ENCODE peak calls at places on chromosomes 12 and 14, in five cellular contexts. N is astrocyte, I is ovary, V is fibroblast of mammary gland, X is choroid plexus epithelial cell. J is an unnamed sample.

GRCh38 chr12:106066051-106066705 is 72.6 kb downstream of the NUAK1 start:
- DNase-seq in I (no peak), X (no peak), N (no peak), V (no peak), J (no peak)

GRCh38 chr12:12786716-12787601 is 1.5 kb downstream of the APOLD1 start:
- DNase-seq in N (peak), I (peak), V (peak), X (peak), J (peak)

GRCh38 chr12:51386361-51386760 is 4.8 kb downstream of the GALNT6 start:
- DNase-seq in V (no peak), I (no peak), X (no peak), N (no peak), J (no peak)

GRCh38 chr14:61973981-61974380 is 211.8 kb downstream of the SNAPC1 start:
- DNase-seq in N (peak), X (peak), V (peak), I (no peak), J (peak)

GRCh38 chr14:29273513-29273912 is 506.9 kb downstream of the FOXG1 start:
- DNase-seq in V (no peak), I (no peak), N (no peak), X (no peak), J (no peak)

GRCh38 chr14:58066115-58066514 is 85.9 kb downstream of the ARMH4 start:
- DNase-seq in I (no peak), N (no peak), V (no peak), X (no peak), J (peak)

GRCh38 chr12:53195516-53196420 is 11.3 kb downstream of the ITGB7 start:
- DNase-seq in V (peak), N (no peak), X (no peak), I (no peak), J (peak)

GRCh38 chr14:105500036-105500725 is 9.1 kb downstream of the TEDC1 start:
- DNase-seq in X (no peak), V (no peak), I (no peak), N (no peak), J (no peak)

GRCh38 chr14:80959448-80960006 is 4.1 kb downstream of the TSHR start:
- DNase-seq in V (no peak), N (no peak), X (peak), I (no peak), J (no peak)

GRCh38 chr12:42023733-42024494 is 120.8 kb downstream of the GXYLT1 start:
- DNase-seq in X (peak), N (peak), V (peak), I (peak), J (peak)

GRCh38 chr14:30375280-30375892 is 183.6 kb upstream of the G2E3 start:
- DNase-seq in X (peak), N (peak), I (peak), V (peak), J (peak)

GRCh38 chr12:97148941-97149559 is 242.0 kb downstream of the NEDD1 start:
- DNase-seq in X (peak), V (peak), I (no peak), N (no peak), J (peak)

GRCh38 chr14:99675381-99675835 is 8.7 kb upstream of the CYP46A1 start:
- DNase-seq in N (no peak), I (no peak), X (no peak), V (no peak), J (no peak)

GRCh38 chr14:68520637-68521556 is 272.0 kb downstream of the ZFP36L1 start:
- DNase-seq in V (no peak), N (no peak), I (no peak), X (no peak), J (peak)

GRCh38 chr14:33210304-33210703 is 271.6 kb downstream of the NPAS3 start:
- DNase-seq in V (peak), X (peak), N (peak), I (no peak), J (peak)

GRCh38 chr14:81285250-81285649 is 64.5 kb upstream of the GTF2A1 start:
- DNase-seq in X (no peak), N (no peak), V (no peak), I (no peak), J (no peak)

GRCh38 chr14:101074124-101075024 is 170.9 kb upstream of the RTL1 start:
- DNase-seq in X (no peak), N (no peak), V (no peak), I (peak), J (no peak)

GRCh38 chr12:47408171-47408871 is 297.5 kb downstream of the RPAP3 start:
- DNase-seq in N (no peak), V (no peak), I (no peak), X (no peak), J (peak)

GRCh38 chr12:59322473-59322872 is 273.4 kb upstream of the SLC16A7 start:
- DNase-seq in V (no peak), I (no peak), X (no peak), N (no peak), J (no peak)

GRCh38 chr14:33165144-33165925 is 226.7 kb downstream of the NPAS3 start:
- DNase-seq in N (peak), V (no peak), X (peak), I (no peak), J (peak)

GRCh38 chr14:35369701-35370191 is 34.8 kb downstream of the NFKBIA start:
- DNase-seq in X (peak), I (no peak), N (peak), V (peak), J (peak)

GRCh38 chr14:75783184-75783583 is 122.1 kb downstream of the TTLL5 start:
- DNase-seq in V (no peak), I (no peak), X (no peak), N (no peak), J (no peak)

GRCh38 chr14:38079268-38079667 is 128.4 kb upstream of the SSTR1 start:
- DNase-seq in I (no peak), N (no peak), V (peak), X (peak), J (peak)

GRCh38 chr14:105852378-105853088 is 326.1 kb downstream of the TMEM121 start:
- DNase-seq in N (no peak), I (no peak), X (no peak), V (no peak), J (no peak)

GRCh38 chr14:54562334-54562733 is 4.6 kb upstream of the SAMD4A start:
- DNase-seq in V (no peak), N (peak), I (no peak), X (no peak), J (no peak)

GRCh38 chr12:30450872-30451271 is 244.8 kb downstream of the IPO8 start:
- DNase-seq in V (peak), X (no peak), N (peak), I (no peak), J (peak)

GRCh38 chr12:75638792-75639191 is 127.4 kb upstream of the KRR1 start:
- DNase-seq in V (no peak), X (no peak), N (no peak), I (no peak), J (no peak)

GRCh38 chr14:93648440-93649168 is 139.7 kb downstream of the PRIMA1 start:
- DNase-seq in V (peak), X (peak), I (no peak), N (no peak), J (peak)

GRCh38 chr12:69468237-69469026 is 1.8 kb upstream of the FRS2 start:
- DNase-seq in X (no peak), N (peak), I (no peak), V (peak), J (peak)

DNA sequence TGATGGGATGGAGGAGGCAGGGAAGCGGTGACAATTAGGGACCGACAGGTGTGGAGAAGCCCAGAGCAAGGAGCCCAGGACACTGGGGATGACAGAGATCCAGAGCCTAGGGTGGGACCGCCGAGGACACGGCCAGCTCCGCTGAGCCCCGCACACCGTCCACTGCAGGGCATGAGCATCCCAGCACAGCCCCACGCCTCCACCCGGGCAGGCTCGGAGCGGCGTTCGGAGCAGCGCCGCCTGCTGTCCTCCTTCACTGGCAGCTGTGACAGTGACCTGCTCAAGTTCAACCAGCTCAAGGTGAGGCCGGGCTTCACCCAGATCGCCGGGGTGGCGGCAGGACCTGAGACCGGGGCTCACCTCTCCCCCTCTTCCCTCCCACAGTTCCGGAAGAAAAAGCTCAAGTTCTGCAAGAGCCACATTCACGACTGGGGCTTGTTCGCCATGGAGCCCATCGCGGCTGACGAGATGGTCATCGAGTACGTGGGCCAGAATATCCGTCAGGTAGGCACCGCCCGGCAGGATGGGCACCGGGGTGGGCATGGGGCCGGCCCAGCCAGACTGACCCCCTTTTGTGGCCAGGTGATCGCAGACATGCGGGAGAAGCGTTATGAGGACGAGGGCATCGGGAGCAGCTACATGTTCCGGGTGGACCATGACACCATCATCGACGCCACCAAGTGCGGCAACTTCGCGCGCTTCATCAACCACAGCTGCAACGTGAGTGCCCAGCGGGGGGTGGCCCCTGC is 23.7 kb downstream of the SETD1B start:
- DNase-seq in V (no peak), I (no peak), X (no peak), N (no peak), J (no peak)
- TF ChIP-seq CTCF in V (no peak), I (no peak), X (no peak), N (no peak), J (no peak)

GRCh38 chr14:89544636-89545301 is 127.7 kb upstream of the FOXN3 start:
- DNase-seq in I (no peak), V (peak), X (peak), N (no peak), J (peak)

GRCh38 chr14:89540009-89540829 is 123.2 kb upstream of the FOXN3 start:
- DNase-seq in I (no peak), V (peak), X (peak), N (peak), J (no peak)

GRCh38 chr14:89543420-89543790 is 126.4 kb upstream of the FOXN3 start:
- DNase-seq in N (peak), X (no peak), V (no peak), I (peak), J (no peak)

GRCh38 chr14:89540830-89541470 is 123.9 kb upstream of the FOXN3 start:
- DNase-seq in N (peak), I (no peak), V (peak), X (peak), J (peak)

DNA sequence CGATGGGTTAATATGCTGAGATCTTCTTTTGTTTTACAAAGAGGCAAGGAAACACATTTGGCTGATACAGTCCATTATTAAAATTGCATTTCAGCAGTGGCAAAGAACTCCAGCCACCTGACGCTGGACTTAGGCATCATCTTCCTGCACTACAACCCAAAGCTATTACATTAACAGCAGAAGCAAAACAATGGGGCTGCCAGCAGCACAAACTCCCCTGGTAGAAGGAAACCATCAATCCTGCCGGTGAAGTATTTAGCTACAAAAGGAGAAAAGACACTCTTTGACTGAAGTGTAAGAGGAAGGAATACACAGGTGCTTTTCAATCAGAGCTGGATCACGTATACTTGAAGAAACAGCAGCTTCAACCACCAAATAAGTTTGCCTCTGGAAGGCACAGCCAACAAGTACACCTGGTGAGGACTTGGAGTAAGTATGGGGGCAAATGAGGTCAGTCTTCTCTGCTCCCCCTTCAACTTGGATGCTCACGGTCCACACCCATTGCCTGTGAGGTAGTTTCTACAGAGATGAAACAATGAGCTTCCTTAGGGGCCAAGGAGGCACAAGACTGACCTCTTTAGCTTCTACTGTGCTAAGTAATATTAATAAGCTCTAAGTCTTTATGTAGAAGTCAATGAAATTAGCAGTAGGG is 125.9 kb upstream of the FOXN3 start:
- DNase-seq in X (no peak), N (no peak), I (no peak), V (no peak), J (no peak)
- H3K4me3 ChIP-seq in X (no peak), N (no peak), I (no peak), V (no peak), J (no peak)

GRCh38 chr12:116015525-116015924 is 262.0 kb downstream of the MED13L start:
- DNase-seq in N (peak), I (no peak), V (peak), X (peak), J (peak)
- TF ChIP-seq CTCF in N (peak), I (peak), V (peak), X (peak), J (peak)

GRCh38 chr12:113469224-113469652 is 2.4 kb downstream of the LHX5 start:
- DNase-seq in I (no peak), V (no peak), N (no peak), X (no peak), J (peak)

GRCh38 chr12:113469893-113470743 is 1.6 kb downstream of the LHX5 start:
- DNase-seq in I (no peak), V (no peak), N (no peak), X (no peak), J (no peak)

GRCh38 chr12:113467514-113468364 is 3.9 kb downstream of the LHX5 start:
- DNase-seq in X (no peak), I (no peak), V (no peak), N (no peak), J (peak)

GRCh38 chr12:113467154-113467513 is 4.5 kb downstream of the LHX5 start:
- DNase-seq in V (no peak), N (no peak), I (no peak), X (no peak), J (peak)

GRCh38 chr12:113468365-113469223 is 3.1 kb downstream of the LHX5 start:
- DNase-seq in X (no peak), I (no peak), N (no peak), V (no peak), J (no peak)
- H3K4me3 ChIP-seq in X (no peak), I (no peak), N (no peak), V (no peak), J (peak)